ENCODE peak calls at places on chromosomes 2 and 18, in five cellular contexts. N is IMR-90, O is HCT116, I is K562, X is ovary. T is an unnamed sample.

GRCh38 chr2:64978514-64979268 is 10.5 kb upstream of the SLC1A4 start:
- DNase-seq in O (peak; percentile 6), X (no peak), I (peak; percentile 23), N (peak; percentile 64), T (peak; percentile 52)

GRCh38 chr2:424306-425172 is 136.6 kb upstream of the ALKAL2 start:
- DNase-seq in N (no peak), O (no peak), X (no peak), I (no peak), T (no peak)

GRCh38 chr2:104702026-104702425 is 151.9 kb upstream of the POU3F3 start:
- DNase-seq in N (no peak), I (no peak), X (no peak), O (no peak), T (no peak)

GRCh38 chr18:73939391-73939790 is 208.2 kb downstream of the FBXO15 start:
- DNase-seq in O (no peak), N (no peak), I (no peak), X (no peak), T (no peak)

GRCh38 chr2:241762933-241763369 is 13.7 kb upstream of the GAL3ST2 start:
- DNase-seq in O (no peak), N (no peak), I (peak; percentile 43), X (no peak), T (peak; percentile 20)

GRCh38 chr18:70015127-70015526 is 67.5 kb upstream of the CD226 start:
- DNase-seq in N (no peak), I (no peak), X (no peak), O (no peak), T (no peak)

GRCh38 chr2:44769349-44770005 is 172.0 kb upstream of the SIX3 start:
- DNase-seq in N (no peak), I (no peak), X (no peak), O (no peak), T (peak; percentile 6)

GRCh38 chr2:181785677-181786344 is 105.5 kb upstream of the NEUROD1 start:
- DNase-seq in X (no peak), I (no peak), O (peak; percentile 78), N (peak; percentile 75), T (no peak)

GRCh38 chr2:30040147-30040546 is 106.7 kb upstream of the YPEL5 start:
- DNase-seq in N (no peak), X (no peak), O (no peak), I (no peak), T (no peak)

GRCh38 chr2:25421289-25421688 is 79.6 kb upstream of the DNMT3A start:
- DNase-seq in I (no peak), O (no peak), N (no peak), X (no peak), T (no peak)

GRCh38 chr2:25419678-25420242 is 78.0 kb upstream of the DNMT3A start:
- DNase-seq in N (no peak), X (no peak), I (no peak), O (no peak), T (no peak)

GRCh38 chr2:25420820-25421237 is 79.1 kb upstream of the DNMT3A start:
- DNase-seq in N (no peak), O (no peak), X (no peak), I (no peak), T (no peak)

GRCh38 chr2:25417715-25418369 is 76.1 kb upstream of the DNMT3A start:
- DNase-seq in N (no peak), O (peak; percentile 6), I (peak; percentile 13), X (no peak), T (peak; percentile 27)

DNA sequence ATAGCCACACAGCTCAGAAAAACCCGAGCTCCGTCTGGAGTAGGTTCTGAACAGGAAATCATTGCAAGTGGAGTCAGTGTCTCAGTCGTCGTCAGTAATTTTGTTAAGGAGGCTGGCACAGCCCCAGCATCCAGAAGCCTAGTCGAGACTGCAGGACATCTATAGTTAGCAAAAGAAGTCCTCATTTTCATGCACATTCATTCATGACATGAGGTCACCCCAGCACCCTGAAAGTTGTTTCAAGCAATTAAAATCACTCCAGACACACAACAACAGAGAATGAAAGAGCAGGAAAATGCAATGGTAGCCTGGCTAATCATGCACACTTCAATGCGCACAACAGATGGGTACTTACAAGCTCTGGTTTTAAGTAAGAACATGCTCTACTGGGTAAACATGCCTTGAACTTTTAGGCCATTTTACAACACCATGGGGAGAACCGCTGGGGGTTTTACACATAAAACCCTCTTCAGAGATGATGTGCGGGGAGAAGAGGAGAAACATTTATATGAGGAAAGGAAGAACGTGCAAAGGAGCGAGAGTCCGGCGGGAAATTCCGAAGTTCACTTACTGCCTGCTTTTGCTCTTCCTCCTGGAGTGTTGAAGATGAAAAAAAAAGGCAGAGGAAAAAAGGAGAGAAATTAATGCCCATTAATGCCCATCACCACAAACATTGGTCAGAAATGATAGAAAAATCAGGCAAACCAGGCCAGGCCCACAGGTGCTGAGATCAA is 77.4 kb upstream of the DNMT3A start:
- DNase-seq in N (no peak), O (no peak), X (no peak), I (no peak), T (no peak)
- TF ChIP-seq POLR2A in N (no peak), O (no peak), X (no peak), I (no peak), T (no peak)

GRCh38 chr2:100526868-100527267 is 35.9 kb upstream of the PDCL3 start:
- DNase-seq in N (no peak), O (no peak), X (no peak), I (no peak), T (no peak)

GRCh38 chr2:100522430-100522829 is 40.4 kb upstream of the PDCL3 start:
- DNase-seq in I (no peak), O (no peak), N (no peak), X (no peak), T (no peak)

GRCh38 chr2:100527420-100528015 is 35.3 kb upstream of the PDCL3 start:
- DNase-seq in X (no peak), O (no peak), I (no peak), N (no peak), T (no peak)

GRCh38 chr2:100520224-100520623 is 42.6 kb upstream of the PDCL3 start:
- DNase-seq in N (no peak), X (no peak), O (no peak), I (no peak), T (no peak)

GRCh38 chr2:100524331-100524730 is 38.5 kb upstream of the PDCL3 start:
- DNase-seq in I (no peak), N (peak; percentile 58), X (no peak), O (no peak), T (no peak)
- TF ChIP-seq POLR2A in I (no peak), N (no peak), X (no peak), O (no peak), T (no peak)

DNA sequence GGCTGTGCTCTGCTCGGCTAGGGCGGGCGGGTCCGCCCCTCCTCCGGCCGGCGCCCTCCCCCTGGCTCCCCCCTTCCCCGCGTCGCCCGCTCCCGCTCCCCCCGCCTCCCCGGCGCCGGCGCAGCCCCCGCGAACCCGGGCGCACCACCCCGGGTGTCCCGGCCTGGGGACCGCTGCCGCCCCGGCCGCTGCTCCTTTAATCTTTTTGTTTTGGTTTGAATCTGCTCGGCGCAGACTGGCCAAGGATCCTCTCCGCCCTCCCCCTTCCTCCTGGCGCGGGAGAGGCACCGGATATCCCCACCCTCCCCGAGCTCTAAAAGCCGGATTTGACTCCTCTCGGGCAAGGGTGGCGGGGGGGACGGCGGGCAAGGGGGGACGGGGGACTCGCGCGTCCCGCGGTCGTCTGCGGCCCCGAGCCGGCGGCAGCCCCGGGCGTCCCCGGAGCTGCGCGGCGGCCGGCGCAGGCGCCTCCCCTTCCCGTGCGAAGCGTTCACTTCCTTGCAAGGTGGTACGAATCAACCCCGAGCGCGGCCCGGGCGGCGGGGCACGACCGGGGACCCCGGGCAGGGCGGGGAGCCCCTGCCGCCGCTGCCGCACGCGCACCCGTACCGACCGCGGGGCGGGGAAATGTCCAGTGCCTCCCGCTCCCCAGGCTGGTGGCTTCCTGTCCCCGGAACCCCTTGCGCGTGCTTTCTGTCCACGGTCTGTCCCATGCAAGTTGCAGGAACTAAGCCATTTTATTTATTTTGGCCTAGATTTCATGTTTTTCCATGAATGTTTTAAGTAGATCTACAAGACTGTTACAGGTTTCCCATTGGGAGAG is at the start of gene PTGR3:
- DNase-seq in O (peak; percentile 67), I (peak; percentile 81), X (peak; percentile 88), N (peak; percentile 73), T (peak; percentile 88)
- TF ChIP-seq POLR2A in O (no peak), I (no peak), X (peak; percentile 27), N (no peak), T (peak; percentile 62)

DNA sequence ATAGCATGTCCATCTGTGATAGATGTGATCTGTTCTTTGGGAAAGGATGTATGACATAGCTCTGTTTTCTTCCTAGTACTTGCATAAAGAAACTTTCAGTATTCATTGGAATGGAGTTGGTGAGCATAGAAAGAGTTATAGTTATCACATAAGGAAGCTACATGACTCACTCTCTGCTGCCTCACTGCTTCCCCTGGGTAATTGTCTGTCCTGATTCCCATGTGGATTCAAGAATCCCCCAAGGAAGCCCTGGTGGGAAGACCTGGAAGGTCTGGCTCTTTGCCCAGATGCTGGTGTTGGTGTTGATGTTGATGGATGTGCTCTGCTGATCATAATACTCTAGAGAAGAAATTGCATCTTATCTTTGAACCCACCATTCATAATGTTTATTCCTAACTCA is 60.6 kb downstream of the PTPN4 start:
- DNase-seq in O (no peak), I (no peak), N (peak; percentile 82), X (no peak), T (no peak)
- TF ChIP-seq POLR2A in O (no peak), I (no peak), N (no peak), X (no peak), T (no peak)

DNA sequence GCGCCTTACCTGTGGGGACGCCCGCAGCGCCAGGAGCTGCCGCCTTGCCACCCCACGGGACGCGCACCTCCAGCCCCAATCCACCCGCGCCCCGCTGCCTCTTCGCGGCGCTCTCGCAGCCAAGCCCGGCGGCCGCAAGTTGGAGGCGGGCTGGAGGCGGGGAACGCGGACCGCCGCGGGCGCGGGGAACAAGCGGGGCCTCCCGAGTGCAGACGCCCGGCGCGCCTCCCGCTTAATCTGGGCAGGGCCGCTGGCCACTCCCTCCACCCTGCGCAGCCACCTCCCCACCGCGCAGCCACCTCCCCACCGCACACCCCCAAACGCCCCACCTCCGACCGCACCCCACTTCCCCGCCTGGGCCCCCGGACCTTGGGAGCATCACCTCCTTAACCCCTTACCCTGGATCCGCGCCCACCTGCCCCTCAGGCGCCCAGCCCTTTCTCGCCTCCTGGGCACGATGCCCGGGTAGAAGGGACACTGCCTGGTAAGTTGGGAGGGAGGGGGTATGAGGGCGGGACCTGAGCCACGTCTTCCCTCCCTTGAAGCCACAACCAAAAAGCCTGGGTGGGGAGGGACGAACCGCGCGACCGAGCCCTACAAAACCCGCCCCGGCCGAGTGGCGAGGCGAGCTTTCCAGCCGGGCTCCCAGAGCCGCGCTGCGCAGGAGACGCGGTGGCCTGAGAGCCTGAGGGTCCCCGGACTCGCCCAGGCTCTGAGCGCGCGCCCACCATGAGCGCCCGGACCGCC is at the start of the genes COL4A3 and COL4A4:
- DNase-seq in O (peak; percentile 61), N (no peak), I (no peak), X (peak; percentile 68), T (peak; percentile 13)
- TF ChIP-seq POLR2A in O (no peak), N (no peak), I (no peak), X (no peak), T (no peak)

GRCh38 chr2:10269711-10270610 is 32.7 kb upstream of the HPCAL1 start:
- DNase-seq in X (no peak), I (no peak), N (no peak), O (no peak), T (no peak)
- TF ChIP-seq POLR2A in X (no peak), I (no peak), N (no peak), O (no peak), T (no peak)

T was measured in erythroblast.